ENCODE peak calls at places on chromosomes 5 and 9, in six cellular contexts. One of them, this sample, is unnamed.

GRCh38 chr9:74942801-74943200 is 9.9 kb downstream of the C9orf40 start:
- DNase-seq in NCI-H1105 treated with DMSO at 0.1 percent for 48 hours: no peak
- DNase-seq in progenitor cell of endocrine pancreas: no peak
- DNase-seq in NCI-H69: no peak
- DNase-seq in lung microvascular endothelial cell: peak
- DNase-seq in activated gamma-delta T cell treated with anti-CD3 and anti-CD28 coated beads, Interleukin-2, amount 50 U/mL, for 16 hours: peak
- DNase-seq in this sample: no peak

GRCh38 chr9:68981825-68982224 is 32.1 kb downstream of the PRKACG start:
- DNase-seq in NCI-H1105 treated with DMSO at 0.1 percent for 48 hours: peak
- DNase-seq in progenitor cell of endocrine pancreas: no peak
- DNase-seq in NCI-H69: peak
- DNase-seq in lung microvascular endothelial cell: no peak
- DNase-seq in activated gamma-delta T cell treated with anti-CD3 and anti-CD28 coated beads, Interleukin-2, amount 50 U/mL, for 16 hours: no peak
- DNase-seq in this sample: peak

GRCh38 chr9:103152473-103152872 is 157.3 kb downstream of the CYLC2 start:
- DNase-seq in NCI-H1105 treated with DMSO at 0.1 percent for 48 hours: no peak
- DNase-seq in progenitor cell of endocrine pancreas: no peak
- DNase-seq in NCI-H69: peak
- DNase-seq in lung microvascular endothelial cell: no peak
- DNase-seq in activated gamma-delta T cell treated with anti-CD3 and anti-CD28 coated beads, Interleukin-2, amount 50 U/mL, for 16 hours: no peak
- DNase-seq in this sample: no peak

GRCh38 chr5:92850886-92851285 is 730.1 kb downstream of the NR2F1-AS1 start:
- DNase-seq in NCI-H1105 treated with DMSO at 0.1 percent for 48 hours: no peak
- DNase-seq in progenitor cell of endocrine pancreas: no peak
- DNase-seq in NCI-H69: peak
- DNase-seq in lung microvascular endothelial cell: no peak
- DNase-seq in activated gamma-delta T cell treated with anti-CD3 and anti-CD28 coated beads, Interleukin-2, amount 50 U/mL, for 16 hours: no peak
- DNase-seq in this sample: no peak

GRCh38 chr5:121915765-121916164 is 46.0 kb upstream of the SRFBP1 start:
- DNase-seq in NCI-H1105 treated with DMSO at 0.1 percent for 48 hours: peak
- DNase-seq in progenitor cell of endocrine pancreas: no peak
- DNase-seq in NCI-H69: peak
- DNase-seq in lung microvascular endothelial cell: no peak
- DNase-seq in activated gamma-delta T cell treated with anti-CD3 and anti-CD28 coated beads, Interleukin-2, amount 50 U/mL, for 16 hours: no peak
- DNase-seq in this sample: no peak

GRCh38 chr5:79956173-79956670 is 34.8 kb downstream of the MTX3 start:
- DNase-seq in NCI-H1105 treated with DMSO at 0.1 percent for 48 hours: no peak
- DNase-seq in progenitor cell of endocrine pancreas: no peak
- DNase-seq in NCI-H69: no peak
- DNase-seq in lung microvascular endothelial cell: no peak
- DNase-seq in activated gamma-delta T cell treated with anti-CD3 and anti-CD28 coated beads, Interleukin-2, amount 50 U/mL, for 16 hours: no peak
- DNase-seq in this sample: no peak

GRCh38 chr5:36646507-36647023 is 40.2 kb downstream of the SLC1A3 start:
- DNase-seq in NCI-H1105 treated with DMSO at 0.1 percent for 48 hours: no peak
- DNase-seq in progenitor cell of endocrine pancreas: no peak
- DNase-seq in NCI-H69: no peak
- DNase-seq in lung microvascular endothelial cell: no peak
- DNase-seq in activated gamma-delta T cell treated with anti-CD3 and anti-CD28 coated beads, Interleukin-2, amount 50 U/mL, for 16 hours: no peak
- DNase-seq in this sample: no peak

GRCh38 chr5:139315056-139315455 is 21.5 kb downstream of the MATR3 start:
- DNase-seq in NCI-H1105 treated with DMSO at 0.1 percent for 48 hours: no peak
- DNase-seq in progenitor cell of endocrine pancreas: no peak
- DNase-seq in NCI-H69: no peak
- DNase-seq in lung microvascular endothelial cell: no peak
- DNase-seq in activated gamma-delta T cell treated with anti-CD3 and anti-CD28 coated beads, Interleukin-2, amount 50 U/mL, for 16 hours: no peak
- DNase-seq in this sample: no peak

GRCh38 chr5:127848098-127848497 is 144.9 kb downstream of the CCDC192 start:
- DNase-seq in NCI-H1105 treated with DMSO at 0.1 percent for 48 hours: no peak
- DNase-seq in progenitor cell of endocrine pancreas: no peak
- DNase-seq in NCI-H69: no peak
- DNase-seq in lung microvascular endothelial cell: no peak
- DNase-seq in activated gamma-delta T cell treated with anti-CD3 and anti-CD28 coated beads, Interleukin-2, amount 50 U/mL, for 16 hours: no peak
- DNase-seq in this sample: no peak

GRCh38 chr9:4299006-4299795 is 667 bp downstream of the GLIS3 start:
- DNase-seq in NCI-H1105 treated with DMSO at 0.1 percent for 48 hours: peak
- DNase-seq in progenitor cell of endocrine pancreas: peak
- DNase-seq in NCI-H69: peak
- DNase-seq in lung microvascular endothelial cell: peak
- DNase-seq in activated gamma-delta T cell treated with anti-CD3 and anti-CD28 coated beads, Interleukin-2, amount 50 U/mL, for 16 hours: no peak
- DNase-seq in this sample: peak

GRCh38 chr5:75048457-75048953 is 3.9 kb downstream of the GCNT4 start:
- DNase-seq in NCI-H1105 treated with DMSO at 0.1 percent for 48 hours: no peak
- DNase-seq in progenitor cell of endocrine pancreas: no peak
- DNase-seq in NCI-H69: no peak
- DNase-seq in lung microvascular endothelial cell: no peak
- DNase-seq in activated gamma-delta T cell treated with anti-CD3 and anti-CD28 coated beads, Interleukin-2, amount 50 U/mL, for 16 hours: no peak
- DNase-seq in this sample: no peak

GRCh38 chr9:83013867-83014605 is 48.9 kb downstream of the RASEF start:
- DNase-seq in NCI-H1105 treated with DMSO at 0.1 percent for 48 hours: no peak
- DNase-seq in progenitor cell of endocrine pancreas: no peak
- DNase-seq in NCI-H69: no peak
- DNase-seq in lung microvascular endothelial cell: no peak
- DNase-seq in activated gamma-delta T cell treated with anti-CD3 and anti-CD28 coated beads, Interleukin-2, amount 50 U/mL, for 16 hours: no peak
- DNase-seq in this sample: no peak

GRCh38 chr5:78593465-78593864 is 55.1 kb downstream of the LHFPL2 start:
- DNase-seq in NCI-H1105 treated with DMSO at 0.1 percent for 48 hours: no peak
- DNase-seq in progenitor cell of endocrine pancreas: no peak
- DNase-seq in NCI-H69: peak
- DNase-seq in lung microvascular endothelial cell: no peak
- DNase-seq in activated gamma-delta T cell treated with anti-CD3 and anti-CD28 coated beads, Interleukin-2, amount 50 U/mL, for 16 hours: no peak
- DNase-seq in this sample: peak

GRCh38 chr5:22631683-22632082 is 221.5 kb downstream of the CDH12 start:
- DNase-seq in NCI-H1105 treated with DMSO at 0.1 percent for 48 hours: no peak
- DNase-seq in progenitor cell of endocrine pancreas: no peak
- DNase-seq in NCI-H69: peak
- DNase-seq in lung microvascular endothelial cell: no peak
- DNase-seq in activated gamma-delta T cell treated with anti-CD3 and anti-CD28 coated beads, Interleukin-2, amount 50 U/mL, for 16 hours: no peak
- DNase-seq in this sample: no peak

GRCh38 chr5:143129203-143129602 is 274.3 kb downstream of the NR3C1 start:
- DNase-seq in NCI-H1105 treated with DMSO at 0.1 percent for 48 hours: no peak
- DNase-seq in progenitor cell of endocrine pancreas: no peak
- DNase-seq in NCI-H69: no peak
- DNase-seq in lung microvascular endothelial cell: no peak
- DNase-seq in activated gamma-delta T cell treated with anti-CD3 and anti-CD28 coated beads, Interleukin-2, amount 50 U/mL, for 16 hours: no peak
- DNase-seq in this sample: no peak

GRCh38 chr9:121603028-121603427 is 48.4 kb upstream of the DAB2IP start:
- DNase-seq in NCI-H1105 treated with DMSO at 0.1 percent for 48 hours: no peak
- DNase-seq in progenitor cell of endocrine pancreas: no peak
- DNase-seq in NCI-H69: no peak
- DNase-seq in lung microvascular endothelial cell: no peak
- DNase-seq in activated gamma-delta T cell treated with anti-CD3 and anti-CD28 coated beads, Interleukin-2, amount 50 U/mL, for 16 hours: no peak
- DNase-seq in this sample: no peak

GRCh38 chr5:76765249-76765648 is 49.3 kb downstream of the F2R start:
- DNase-seq in NCI-H1105 treated with DMSO at 0.1 percent for 48 hours: no peak
- DNase-seq in progenitor cell of endocrine pancreas: no peak
- DNase-seq in NCI-H69: no peak
- DNase-seq in lung microvascular endothelial cell: no peak
- DNase-seq in activated gamma-delta T cell treated with anti-CD3 and anti-CD28 coated beads, Interleukin-2, amount 50 U/mL, for 16 hours: no peak
- DNase-seq in this sample: no peak

GRCh38 chr9:34035656-34036055 is 13.0 kb downstream of the UBAP2 start:
- DNase-seq in NCI-H1105 treated with DMSO at 0.1 percent for 48 hours: no peak
- DNase-seq in progenitor cell of endocrine pancreas: no peak
- DNase-seq in NCI-H69: no peak
- DNase-seq in lung microvascular endothelial cell: no peak
- DNase-seq in activated gamma-delta T cell treated with anti-CD3 and anti-CD28 coated beads, Interleukin-2, amount 50 U/mL, for 16 hours: no peak
- DNase-seq in this sample: no peak

GRCh38 chr5:134119720-134120119 is 5.2 kb downstream of the TCF7 start:
- DNase-seq in NCI-H1105 treated with DMSO at 0.1 percent for 48 hours: no peak
- DNase-seq in progenitor cell of endocrine pancreas: no peak
- DNase-seq in NCI-H69: no peak
- DNase-seq in lung microvascular endothelial cell: no peak
- DNase-seq in activated gamma-delta T cell treated with anti-CD3 and anti-CD28 coated beads, Interleukin-2, amount 50 U/mL, for 16 hours: no peak
- DNase-seq in this sample: no peak

GRCh38 chr9:101445353-101446029 is 9.9 kb upstream of the ALDOB start:
- DNase-seq in NCI-H1105 treated with DMSO at 0.1 percent for 48 hours: no peak
- DNase-seq in progenitor cell of endocrine pancreas: no peak
- DNase-seq in NCI-H69: no peak
- DNase-seq in lung microvascular endothelial cell: no peak
- DNase-seq in activated gamma-delta T cell treated with anti-CD3 and anti-CD28 coated beads, Interleukin-2, amount 50 U/mL, for 16 hours: no peak
- DNase-seq in this sample: no peak

GRCh38 chr5:22649076-22649475 is 204.1 kb downstream of the CDH12 start:
- DNase-seq in NCI-H1105 treated with DMSO at 0.1 percent for 48 hours: peak
- DNase-seq in progenitor cell of endocrine pancreas: no peak
- DNase-seq in NCI-H69: peak
- DNase-seq in lung microvascular endothelial cell: peak
- DNase-seq in activated gamma-delta T cell treated with anti-CD3 and anti-CD28 coated beads, Interleukin-2, amount 50 U/mL, for 16 hours: no peak
- DNase-seq in this sample: peak

GRCh38 chr5:123876265-123876790 is 364.4 kb downstream of the CSNK1G3 start:
- DNase-seq in NCI-H1105 treated with DMSO at 0.1 percent for 48 hours: no peak
- DNase-seq in progenitor cell of endocrine pancreas: no peak
- DNase-seq in NCI-H69: no peak
- DNase-seq in lung microvascular endothelial cell: no peak
- DNase-seq in activated gamma-delta T cell treated with anti-CD3 and anti-CD28 coated beads, Interleukin-2, amount 50 U/mL, for 16 hours: no peak
- DNase-seq in this sample: no peak

GRCh38 chr9:115359011-115359780 is 241.2 kb upstream of the TNC start:
- DNase-seq in NCI-H1105 treated with DMSO at 0.1 percent for 48 hours: no peak
- DNase-seq in progenitor cell of endocrine pancreas: no peak
- DNase-seq in NCI-H69: no peak
- DNase-seq in lung microvascular endothelial cell: no peak
- DNase-seq in activated gamma-delta T cell treated with anti-CD3 and anti-CD28 coated beads, Interleukin-2, amount 50 U/mL, for 16 hours: no peak
- DNase-seq in this sample: no peak

GRCh38 chr5:53482717-53483638 is 2.5 kb downstream of the FST start:
- DNase-seq in NCI-H1105 treated with DMSO at 0.1 percent for 48 hours: no peak
- DNase-seq in progenitor cell of endocrine pancreas: no peak
- DNase-seq in NCI-H69: no peak
- DNase-seq in lung microvascular endothelial cell: peak
- DNase-seq in activated gamma-delta T cell treated with anti-CD3 and anti-CD28 coated beads, Interleukin-2, amount 50 U/mL, for 16 hours: no peak
- DNase-seq in this sample: peak

GRCh38 chr9:89579741-89580395 is 24.9 kb upstream of the GADD45G start:
- DNase-seq in NCI-H1105 treated with DMSO at 0.1 percent for 48 hours: no peak
- DNase-seq in progenitor cell of endocrine pancreas: no peak
- DNase-seq in NCI-H69: no peak
- DNase-seq in lung microvascular endothelial cell: no peak
- DNase-seq in activated gamma-delta T cell treated with anti-CD3 and anti-CD28 coated beads, Interleukin-2, amount 50 U/mL, for 16 hours: no peak
- DNase-seq in this sample: no peak